ENCODE peak calls at places on chromosomes 16 and 17, in ten cellular contexts. One of them, this sample, is unnamed.
A peak's percentile ranks its signal among the peaks of the same experiment; 100 is the strongest.

GRCh38 chr16:80144191-80144590 is 396.6 kb upstream of the DYNLRB2 start:
- DNase-seq in iris pigment epithelial cell: peak; percentile 50
- DNase-seq in NCI-H1092: no peak
- DNase-seq in C1 segment of cervical spinal cord: no peak
- DNase-seq in memory B cell: no peak
- DNase-seq in brain microvascular endothelial cell: no peak
- DNase-seq in HTR-8/SVneo: no peak
- DNase-seq in ovary: no peak
- DNase-seq in hypothalamus: no peak
- DNase-seq in stimulated activated CD4-positive, alpha-beta T cell treated with anti-CD3 and anti-CD28 coated beads, Interleukin-4, amount 100 ng/mL, for 24 hours: no peak
- DNase-seq in this sample: no peak

GRCh38 chr17:67528751-67529436 is 151.8 kb downstream of the PITPNC1 start:
- DNase-seq in hypothalamus: peak; percentile 31
- DNase-seq in C1 segment of cervical spinal cord: peak; percentile 75
- DNase-seq in stimulated activated CD4-positive, alpha-beta T cell treated with anti-CD3 and anti-CD28 coated beads, Interleukin-4, amount 100 ng/mL, for 24 hours: no peak
- DNase-seq in brain microvascular endothelial cell: peak; percentile 94
- DNase-seq in ovary: peak; percentile 80
- DNase-seq in NCI-H1092: peak; percentile 87
- DNase-seq in iris pigment epithelial cell: peak; percentile 90
- DNase-seq in memory B cell: no peak
- DNase-seq in HTR-8/SVneo: peak; percentile 90
- DNase-seq in this sample: peak; percentile 88

GRCh38 chr17:67475161-67475887 is 98.2 kb downstream of the PITPNC1 start:
- DNase-seq in iris pigment epithelial cell: peak; percentile 60
- DNase-seq in memory B cell: peak; percentile 73
- DNase-seq in NCI-H1092: peak; percentile 80
- DNase-seq in stimulated activated CD4-positive, alpha-beta T cell treated with anti-CD3 and anti-CD28 coated beads, Interleukin-4, amount 100 ng/mL, for 24 hours: peak; percentile 87
- DNase-seq in brain microvascular endothelial cell: peak; percentile 66
- DNase-seq in hypothalamus: peak; percentile 43
- DNase-seq in ovary: peak; percentile 52
- DNase-seq in HTR-8/SVneo: peak; percentile 82
- DNase-seq in C1 segment of cervical spinal cord: peak; percentile 72
- DNase-seq in this sample: peak; percentile 57

GRCh38 chr17:49518346-49519078 is 23.4 kb downstream of the NGFR start:
- DNase-seq in memory B cell: no peak
- DNase-seq in brain microvascular endothelial cell: no peak
- DNase-seq in hypothalamus: no peak
- DNase-seq in ovary: no peak
- DNase-seq in NCI-H1092: no peak
- DNase-seq in iris pigment epithelial cell: no peak
- DNase-seq in C1 segment of cervical spinal cord: no peak
- DNase-seq in stimulated activated CD4-positive, alpha-beta T cell treated with anti-CD3 and anti-CD28 coated beads, Interleukin-4, amount 100 ng/mL, for 24 hours: no peak
- DNase-seq in HTR-8/SVneo: no peak
- DNase-seq in this sample: no peak

GRCh38 chr17:60390881-60391418 is 983 bp downstream of the USP32 start:
- DNase-seq in C1 segment of cervical spinal cord: no peak
- DNase-seq in memory B cell: no peak
- DNase-seq in ovary: no peak
- DNase-seq in stimulated activated CD4-positive, alpha-beta T cell treated with anti-CD3 and anti-CD28 coated beads, Interleukin-4, amount 100 ng/mL, for 24 hours: peak; percentile 13
- DNase-seq in HTR-8/SVneo: peak; percentile 31
- DNase-seq in NCI-H1092: no peak
- DNase-seq in brain microvascular endothelial cell: peak; percentile 24
- DNase-seq in hypothalamus: peak; percentile 26
- DNase-seq in iris pigment epithelial cell: peak; percentile 56
- DNase-seq in this sample: peak; percentile 58

GRCh38 chr17:45915263-45915662 is 20.9 kb downstream of the MAPT start:
- DNase-seq in NCI-H1092: no peak
- DNase-seq in iris pigment epithelial cell: no peak
- DNase-seq in stimulated activated CD4-positive, alpha-beta T cell treated with anti-CD3 and anti-CD28 coated beads, Interleukin-4, amount 100 ng/mL, for 24 hours: no peak
- DNase-seq in C1 segment of cervical spinal cord: no peak
- DNase-seq in HTR-8/SVneo: no peak
- DNase-seq in brain microvascular endothelial cell: no peak
- DNase-seq in hypothalamus: no peak
- DNase-seq in memory B cell: no peak
- DNase-seq in ovary: no peak
- DNase-seq in this sample: no peak

GRCh38 chr17:39096435-39097158 is 54.8 kb downstream of the PLXDC1 start:
- DNase-seq in hypothalamus: no peak
- DNase-seq in ovary: peak; percentile 45
- DNase-seq in brain microvascular endothelial cell: no peak
- DNase-seq in C1 segment of cervical spinal cord: no peak
- DNase-seq in stimulated activated CD4-positive, alpha-beta T cell treated with anti-CD3 and anti-CD28 coated beads, Interleukin-4, amount 100 ng/mL, for 24 hours: peak; percentile 14
- DNase-seq in memory B cell: no peak
- DNase-seq in NCI-H1092: no peak
- DNase-seq in iris pigment epithelial cell: no peak
- DNase-seq in HTR-8/SVneo: no peak
- DNase-seq in this sample: no peak

GRCh38 chr16:10009691-10010090 is 172.5 kb downstream of the GRIN2A start:
- DNase-seq in HTR-8/SVneo: no peak
- DNase-seq in stimulated activated CD4-positive, alpha-beta T cell treated with anti-CD3 and anti-CD28 coated beads, Interleukin-4, amount 100 ng/mL, for 24 hours: no peak
- DNase-seq in C1 segment of cervical spinal cord: peak; percentile 38
- DNase-seq in brain microvascular endothelial cell: no peak
- DNase-seq in NCI-H1092: no peak
- DNase-seq in hypothalamus: no peak
- DNase-seq in iris pigment epithelial cell: no peak
- DNase-seq in ovary: no peak
- DNase-seq in memory B cell: no peak
- DNase-seq in this sample: no peak

GRCh38 chr16:6019490-6019991 is 921.9 kb upstream of the EEF2KMT start:
- DNase-seq in C1 segment of cervical spinal cord: no peak
- DNase-seq in NCI-H1092: no peak
- DNase-seq in hypothalamus: no peak
- DNase-seq in HTR-8/SVneo: no peak
- DNase-seq in memory B cell: no peak
- DNase-seq in iris pigment epithelial cell: no peak
- DNase-seq in stimulated activated CD4-positive, alpha-beta T cell treated with anti-CD3 and anti-CD28 coated beads, Interleukin-4, amount 100 ng/mL, for 24 hours: no peak
- DNase-seq in brain microvascular endothelial cell: no peak
- DNase-seq in ovary: no peak
- DNase-seq in this sample: no peak

GRCh38 chr17:50768348-50768761 is 1.0 kb upstream of the ANKRD40CL start:
- DNase-seq in NCI-H1092: no peak
- DNase-seq in memory B cell: no peak
- DNase-seq in C1 segment of cervical spinal cord: no peak
- DNase-seq in iris pigment epithelial cell: no peak
- DNase-seq in brain microvascular endothelial cell: no peak
- DNase-seq in stimulated activated CD4-positive, alpha-beta T cell treated with anti-CD3 and anti-CD28 coated beads, Interleukin-4, amount 100 ng/mL, for 24 hours: no peak
- DNase-seq in ovary: no peak
- DNase-seq in HTR-8/SVneo: no peak
- DNase-seq in hypothalamus: no peak
- DNase-seq in this sample: no peak

GRCh38 chr16:12700161-12700560 is 103.5 kb downstream of the CPPED1 start:
- DNase-seq in NCI-H1092: no peak
- DNase-seq in C1 segment of cervical spinal cord: no peak
- DNase-seq in memory B cell: no peak
- DNase-seq in ovary: no peak
- DNase-seq in hypothalamus: no peak
- DNase-seq in iris pigment epithelial cell: no peak
- DNase-seq in brain microvascular endothelial cell: no peak
- DNase-seq in stimulated activated CD4-positive, alpha-beta T cell treated with anti-CD3 and anti-CD28 coated beads, Interleukin-4, amount 100 ng/mL, for 24 hours: no peak
- DNase-seq in HTR-8/SVneo: no peak
- DNase-seq in this sample: no peak

GRCh38 chr16:83943516-83944050 is 9.5 kb upstream of the OSGIN1 start:
- DNase-seq in stimulated activated CD4-positive, alpha-beta T cell treated with anti-CD3 and anti-CD28 coated beads, Interleukin-4, amount 100 ng/mL, for 24 hours: no peak
- DNase-seq in NCI-H1092: no peak
- DNase-seq in memory B cell: no peak
- DNase-seq in HTR-8/SVneo: no peak
- DNase-seq in iris pigment epithelial cell: no peak
- DNase-seq in ovary: no peak
- DNase-seq in brain microvascular endothelial cell: no peak
- DNase-seq in hypothalamus: no peak
- DNase-seq in C1 segment of cervical spinal cord: no peak
- DNase-seq in this sample: no peak

GRCh38 chr17:2794116-2794803 is 2.0 kb upstream of the RAP1GAP2 start:
- DNase-seq in stimulated activated CD4-positive, alpha-beta T cell treated with anti-CD3 and anti-CD28 coated beads, Interleukin-4, amount 100 ng/mL, for 24 hours: no peak
- DNase-seq in brain microvascular endothelial cell: no peak
- DNase-seq in memory B cell: no peak
- DNase-seq in NCI-H1092: no peak
- DNase-seq in iris pigment epithelial cell: no peak
- DNase-seq in C1 segment of cervical spinal cord: no peak
- DNase-seq in hypothalamus: no peak
- DNase-seq in HTR-8/SVneo: no peak
- DNase-seq in ovary: no peak
- DNase-seq in this sample: no peak

GRCh38 chr17:13480877-13481276 is 120.9 kb downstream of the HS3ST3A1 start:
- DNase-seq in memory B cell: no peak
- DNase-seq in C1 segment of cervical spinal cord: no peak
- DNase-seq in ovary: no peak
- DNase-seq in hypothalamus: no peak
- DNase-seq in NCI-H1092: no peak
- DNase-seq in stimulated activated CD4-positive, alpha-beta T cell treated with anti-CD3 and anti-CD28 coated beads, Interleukin-4, amount 100 ng/mL, for 24 hours: no peak
- DNase-seq in brain microvascular endothelial cell: no peak
- DNase-seq in iris pigment epithelial cell: peak; percentile 6
- DNase-seq in HTR-8/SVneo: no peak
- DNase-seq in this sample: no peak

GRCh38 chr17:9837551-9838471 is 12.1 kb downstream of the GLP2R start:
- DNase-seq in C1 segment of cervical spinal cord: no peak
- DNase-seq in stimulated activated CD4-positive, alpha-beta T cell treated with anti-CD3 and anti-CD28 coated beads, Interleukin-4, amount 100 ng/mL, for 24 hours: no peak
- DNase-seq in memory B cell: no peak
- DNase-seq in iris pigment epithelial cell: peak; percentile 89
- DNase-seq in hypothalamus: no peak
- DNase-seq in HTR-8/SVneo: peak; percentile 57
- DNase-seq in NCI-H1092: no peak
- DNase-seq in brain microvascular endothelial cell: peak; percentile 9
- DNase-seq in ovary: peak; percentile 84
- DNase-seq in this sample: peak; percentile 93

GRCh38 chr16:85613609-85614337 is 651 bp downstream of the GSE1 start:
- DNase-seq in memory B cell: peak; percentile 41
- DNase-seq in brain microvascular endothelial cell: no peak
- DNase-seq in iris pigment epithelial cell: peak; percentile 23
- DNase-seq in hypothalamus: no peak
- DNase-seq in C1 segment of cervical spinal cord: no peak
- DNase-seq in ovary: peak; percentile 60
- DNase-seq in HTR-8/SVneo: no peak
- DNase-seq in NCI-H1092: peak; percentile 49
- DNase-seq in stimulated activated CD4-positive, alpha-beta T cell treated with anti-CD3 and anti-CD28 coated beads, Interleukin-4, amount 100 ng/mL, for 24 hours: no peak
- DNase-seq in this sample: peak; percentile 20

GRCh38 chr17:61157246-61157887 is 242.3 kb upstream of the TBX2 start:
- DNase-seq in brain microvascular endothelial cell: peak; percentile 49
- DNase-seq in stimulated activated CD4-positive, alpha-beta T cell treated with anti-CD3 and anti-CD28 coated beads, Interleukin-4, amount 100 ng/mL, for 24 hours: no peak
- DNase-seq in hypothalamus: no peak
- DNase-seq in HTR-8/SVneo: peak; percentile 39
- DNase-seq in ovary: no peak
- DNase-seq in C1 segment of cervical spinal cord: no peak
- DNase-seq in iris pigment epithelial cell: peak; percentile 79
- DNase-seq in NCI-H1092: peak; percentile 63
- DNase-seq in memory B cell: no peak
- DNase-seq in this sample: peak; percentile 30

This sample was measured in EL.